ENCODE peak calls at places on chromosomes 6 and 20, in four cellular contexts. One of them, this sample, is unnamed.

GRCh38 chr20:25242231-25242630 is 5.7 kb upstream of the PYGB start:
- DNase-seq in HepG2: no peak
- DNase-seq in GM12878: no peak
- DNase-seq in K562: no peak
- DNase-seq in this sample: no peak

GRCh38 chr20:54623923-54624569 is 148.7 kb downstream of the DOK5 start:
- DNase-seq in K562: no peak
- DNase-seq in HepG2: no peak
- DNase-seq in GM12878: no peak
- DNase-seq in this sample: no peak

GRCh38 chr6:129490551-129491245 is 219.3 kb downstream of the ARHGAP18 start:
- DNase-seq in HepG2: peak
- DNase-seq in K562: peak
- DNase-seq in GM12878: peak
- DNase-seq in this sample: no peak

GRCh38 chr6:137044366-137045220 is at the start of gene IL20RA:
- DNase-seq in K562: no peak
- DNase-seq in HepG2: no peak
- DNase-seq in GM12878: no peak
- DNase-seq in this sample: peak

GRCh38 chr6:135667694-135668455 is 170.3 kb upstream of the AHI1 start:
- DNase-seq in GM12878: no peak
- DNase-seq in K562: no peak
- DNase-seq in HepG2: no peak
- DNase-seq in this sample: peak

GRCh38 chr6:84842526-84843161 is 78.2 kb upstream of the TBX18 start:
- DNase-seq in HepG2: no peak
- DNase-seq in K562: no peak
- DNase-seq in GM12878: no peak
- DNase-seq in this sample: no peak

GRCh38 chr20:44967207-44967807 is 995 bp downstream of the STK4 start:
- DNase-seq in GM12878: no peak
- DNase-seq in HepG2: peak
- DNase-seq in K562: no peak
- DNase-seq in this sample: no peak

GRCh38 chr20:63326314-63327228 is 33.6 kb downstream of the COL20A1 start:
- DNase-seq in K562: no peak
- DNase-seq in GM12878: peak
- DNase-seq in HepG2: no peak
- DNase-seq in this sample: no peak

GRCh38 chr6:12241493-12242214 is 48.5 kb upstream of the EDN1 start:
- DNase-seq in K562: no peak
- DNase-seq in HepG2: no peak
- DNase-seq in GM12878: no peak
- DNase-seq in this sample: no peak

GRCh38 chr20:53866787-53867740 is 203.3 kb downstream of the BCAS1 start:
- DNase-seq in GM12878: peak
- DNase-seq in K562: no peak
- DNase-seq in HepG2: peak
- DNase-seq in this sample: no peak

GRCh38 chr20:40019510-40019909 is 669.5 kb downstream of the MAFB start:
- DNase-seq in GM12878: no peak
- DNase-seq in K562: no peak
- DNase-seq in HepG2: no peak
- DNase-seq in this sample: no peak

GRCh38 chr6:19719691-19720127 is 117.5 kb upstream of the ID4 start:
- DNase-seq in GM12878: no peak
- DNase-seq in K562: no peak
- DNase-seq in HepG2: no peak
- DNase-seq in this sample: peak

GRCh38 chr6:156502969-156503504 is 274.1 kb upstream of the ARID1B start:
- DNase-seq in HepG2: no peak
- DNase-seq in K562: no peak
- DNase-seq in GM12878: no peak
- DNase-seq in this sample: no peak

DNA sequence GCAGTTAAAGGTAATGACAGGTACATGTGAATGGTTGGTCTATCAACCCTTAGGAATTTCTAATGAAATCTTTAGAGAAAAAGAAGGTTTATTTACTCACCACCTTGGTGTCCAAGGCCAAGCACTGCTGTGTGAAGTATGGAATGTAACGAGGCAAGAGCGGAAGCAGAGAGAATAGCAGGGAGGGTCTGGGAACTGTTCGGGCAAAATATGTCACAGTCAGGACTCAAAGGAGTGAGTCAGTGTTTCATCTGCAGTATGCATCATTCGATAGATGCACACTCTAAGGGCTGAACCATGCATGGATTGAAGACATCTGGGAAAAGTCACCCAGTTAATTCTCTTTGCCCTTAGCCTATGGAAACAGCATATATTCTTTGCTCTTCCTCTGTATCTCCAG is 33.2 kb downstream of the ADGRF5 start:
- DNase-seq in K562: no peak
- DNase-seq in HepG2: no peak
- DNase-seq in GM12878: no peak
- DNase-seq in this sample: no peak
- TF ChIP-seq CBFB in K562: no peak
- TF ChIP-seq CBFB in HepG2: no peak
- TF ChIP-seq CBFB in GM12878: no peak
- TF ChIP-seq CBFB in this sample: no peak

GRCh38 chr6:164507197-164507957 is 802.0 kb downstream of the C6orf118 start:
- DNase-seq in GM12878: peak
- DNase-seq in K562: no peak
- DNase-seq in HepG2: no peak
- DNase-seq in this sample: no peak
- TF ChIP-seq CBFB in GM12878: peak
- TF ChIP-seq CBFB in K562: no peak
- TF ChIP-seq CBFB in HepG2: no peak
- TF ChIP-seq CBFB in this sample: no peak

DNA sequence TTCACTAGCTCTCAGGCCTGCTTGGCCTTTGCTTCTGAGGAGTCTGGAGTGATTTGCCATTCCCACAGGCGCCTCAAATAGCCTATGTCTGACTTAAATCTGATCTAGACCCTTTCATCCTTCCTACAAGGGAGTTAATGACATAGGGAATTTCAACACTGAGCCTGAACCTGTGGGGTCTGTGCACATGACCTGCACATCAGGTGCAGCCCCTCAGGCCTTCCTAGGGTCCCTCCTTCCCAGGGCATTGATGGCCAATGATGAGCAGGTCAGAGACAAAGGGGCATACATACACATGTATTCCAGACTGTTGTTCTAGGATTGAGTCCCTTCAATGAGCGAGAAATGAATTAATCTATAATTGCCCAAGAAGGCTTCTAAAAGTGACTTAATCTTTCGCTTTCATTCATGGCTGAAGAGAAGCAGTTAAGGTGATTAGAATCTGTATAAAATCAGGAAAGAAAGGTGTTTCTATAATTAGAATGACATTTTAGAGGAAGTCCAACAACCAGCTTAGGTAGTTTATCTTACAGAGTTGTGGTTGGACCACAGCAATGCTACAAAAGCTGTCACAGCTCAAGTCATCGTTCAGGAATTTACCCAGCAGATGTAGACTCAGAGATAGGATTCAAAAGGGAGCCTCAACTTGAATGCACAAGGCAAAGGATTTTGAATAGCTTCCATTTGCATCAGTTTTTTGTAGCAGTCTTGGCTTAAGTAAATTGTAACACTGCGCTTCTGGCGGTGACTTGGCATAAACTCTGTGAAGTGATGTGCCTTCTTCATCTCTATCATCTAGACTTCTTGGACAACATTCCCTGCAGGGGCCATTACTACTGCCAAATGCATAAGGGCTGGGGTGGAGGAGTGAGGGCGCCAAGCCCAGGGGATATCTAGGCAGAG is 27.0 kb upstream of the TBC1D7 start:
- DNase-seq in HepG2: peak
- DNase-seq in K562: peak
- DNase-seq in GM12878: peak
- DNase-seq in this sample: no peak
- TF ChIP-seq CBFB in HepG2: no peak
- TF ChIP-seq CBFB in K562: peak
- TF ChIP-seq CBFB in GM12878: peak
- TF ChIP-seq CBFB in this sample: no peak

DNA sequence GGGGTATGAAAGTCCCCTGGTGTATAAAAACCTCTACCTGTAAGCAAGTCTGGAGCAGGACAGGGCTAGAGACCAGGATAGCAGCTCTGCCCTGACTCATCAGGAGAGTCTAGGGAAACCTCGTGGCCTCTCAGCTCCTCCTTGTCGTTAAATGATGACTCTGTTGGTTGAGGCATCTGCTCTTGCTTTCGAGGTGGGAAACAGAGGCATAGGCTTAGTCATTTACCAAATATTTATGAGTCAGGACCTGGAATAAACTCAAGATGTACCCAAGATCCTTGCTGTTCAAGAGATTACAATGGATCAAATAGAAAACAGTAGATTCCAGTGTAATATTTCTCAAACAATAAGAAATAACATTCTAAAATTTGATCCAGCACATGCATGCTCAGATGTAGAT is 5.5 kb downstream of the MANBAL start:
- DNase-seq in K562: no peak
- DNase-seq in GM12878: no peak
- DNase-seq in HepG2: no peak
- DNase-seq in this sample: no peak
- TF ChIP-seq CBFB in K562: no peak
- TF ChIP-seq CBFB in GM12878: no peak
- TF ChIP-seq CBFB in HepG2: no peak
- TF ChIP-seq CBFB in this sample: no peak

GRCh38 chr6:149680490-149680889 is 32.0 kb upstream of the KATNA1 start:
- DNase-seq in HepG2: no peak
- DNase-seq in GM12878: no peak
- DNase-seq in K562: no peak
- DNase-seq in this sample: no peak

GRCh38 chr6:149686230-149686629 is 31.7 kb downstream of the LATS1 start:
- DNase-seq in K562: no peak
- DNase-seq in HepG2: no peak
- DNase-seq in GM12878: no peak
- DNase-seq in this sample: no peak

GRCh38 chr6:149683256-149683860 is 34.5 kb downstream of the LATS1 start:
- DNase-seq in K562: no peak
- DNase-seq in GM12878: no peak
- DNase-seq in HepG2: no peak
- DNase-seq in this sample: no peak
- TF ChIP-seq CBFB in K562: no peak
- TF ChIP-seq CBFB in GM12878: no peak
- TF ChIP-seq CBFB in HepG2: no peak
- TF ChIP-seq CBFB in this sample: no peak

DNA sequence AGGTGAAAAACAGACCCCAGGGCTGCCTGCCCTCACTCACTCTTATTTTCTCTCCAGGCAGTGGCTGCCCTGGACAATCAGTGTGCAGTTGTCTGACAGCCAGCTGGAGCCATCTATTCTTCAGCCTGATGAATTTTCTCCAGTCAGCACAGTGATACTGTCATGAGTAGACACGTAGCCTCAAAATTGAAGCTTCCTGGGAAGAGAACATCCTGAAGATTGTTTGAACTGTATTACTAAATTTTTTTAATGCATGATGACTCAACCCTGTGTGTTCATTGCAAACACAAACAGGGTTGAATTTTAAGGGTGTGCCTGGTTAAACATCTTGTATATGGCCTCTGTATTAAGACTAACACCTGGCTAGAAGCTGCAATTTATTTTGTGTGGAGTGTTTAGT is 49.8 kb upstream of the STXBP5 start:
- DNase-seq in GM12878: no peak
- DNase-seq in K562: no peak
- DNase-seq in HepG2: peak
- DNase-seq in this sample: no peak
- TF ChIP-seq CBFB in GM12878: no peak
- TF ChIP-seq CBFB in K562: no peak
- TF ChIP-seq CBFB in HepG2: no peak
- TF ChIP-seq CBFB in this sample: no peak

DNA sequence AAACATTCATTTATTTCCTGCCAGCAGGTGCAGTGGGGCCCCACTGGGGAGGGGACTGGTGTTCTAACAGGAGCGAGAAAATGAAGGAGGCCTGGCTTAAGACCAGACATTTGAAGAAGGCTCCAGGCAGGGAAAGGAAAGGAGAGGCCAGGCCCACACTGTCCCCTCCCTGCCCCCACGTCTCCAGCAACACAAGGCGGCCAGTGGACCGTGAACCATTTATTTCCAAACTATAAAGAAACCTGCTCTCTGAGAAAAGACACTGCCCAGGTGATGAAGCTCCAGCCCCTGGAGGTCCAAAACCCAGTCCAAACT is 41.4 kb upstream of the CDH22 start:
- DNase-seq in K562: no peak
- DNase-seq in HepG2: no peak
- DNase-seq in GM12878: no peak
- DNase-seq in this sample: no peak
- TF ChIP-seq CBFB in K562: no peak
- TF ChIP-seq CBFB in HepG2: no peak
- TF ChIP-seq CBFB in GM12878: no peak
- TF ChIP-seq CBFB in this sample: no peak

DNA sequence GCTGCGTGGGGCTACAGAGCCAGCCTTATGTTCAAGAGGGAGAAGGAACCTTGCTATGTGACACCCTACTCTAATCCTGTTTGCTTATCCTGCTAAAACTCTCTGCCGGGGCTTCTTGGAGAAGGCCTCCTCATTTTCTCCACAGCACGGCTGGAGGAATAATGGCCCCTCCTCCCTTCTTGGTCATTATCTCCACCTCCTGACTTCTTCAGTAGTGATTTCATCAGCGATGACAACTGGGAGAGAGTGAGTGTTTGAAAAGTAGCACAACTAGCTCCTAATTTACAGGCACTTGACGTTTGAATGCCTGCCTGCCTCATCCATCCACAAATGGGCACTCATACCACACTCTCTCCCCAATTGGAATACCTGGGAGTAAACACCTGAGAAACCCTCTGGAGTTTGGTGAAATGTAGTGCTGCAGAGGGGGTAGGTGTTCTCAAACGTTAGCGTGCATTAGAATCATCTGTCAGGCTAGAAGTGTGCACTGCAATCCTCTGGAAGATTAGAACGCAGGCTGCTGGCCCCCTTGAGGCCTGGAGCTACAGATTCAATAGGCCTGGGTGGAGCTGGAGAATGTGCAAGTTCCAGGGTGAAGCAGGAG is 148.5 kb downstream of the FOXC1 start:
- DNase-seq in HepG2: no peak
- DNase-seq in K562: no peak
- DNase-seq in GM12878: no peak
- DNase-seq in this sample: no peak
- TF ChIP-seq CBFB in HepG2: no peak
- TF ChIP-seq CBFB in K562: no peak
- TF ChIP-seq CBFB in GM12878: no peak
- TF ChIP-seq CBFB in this sample: no peak

This sample was measured in WTC11.